ENCODE peak calls at places on chromosomes 2 and 18, in nine cellular contexts. L, D, E, H, O, Z, P, T and F are unnamed samples.

GRCh38 chr2:58992062-58992736 is 751.1 kb upstream of the FANCL start:
- DNase-seq in T (no peak), Z (no peak), P (no peak), L (no peak), D (no peak), O (no peak), H (no peak), E (no peak), F (no peak)

GRCh38 chr2:177666408-177666807 is 273.8 kb downstream of the AGPS start:
- DNase-seq in Z (no peak), E (no peak), H (no peak), O (no peak), D (no peak), P (no peak), T (no peak), L (peak; percentile 2), F (no peak)

GRCh38 chr2:19287324-19287723 is 71.1 kb downstream of the OSR1 start:
- DNase-seq in T (no peak), E (no peak), P (no peak), L (no peak), O (no peak), Z (no peak), H (no peak), D (no peak), F (no peak)

GRCh38 chr2:171225989-171226388 is 65.3 kb upstream of the TLK1 start:
- DNase-seq in E (no peak), Z (no peak), P (no peak), D (no peak), T (no peak), L (no peak), O (no peak), H (no peak), F (no peak)

GRCh38 chr2:151906633-151906998 is 78.4 kb upstream of the ARL5A start:
- DNase-seq in Z (no peak), L (no peak), O (no peak), E (no peak), H (no peak), P (no peak), D (no peak), T (no peak), F (no peak)

GRCh38 chr18:23772327-23772920 is 83.2 kb downstream of the LAMA3 start:
- DNase-seq in O (no peak), L (no peak), D (no peak), P (no peak), T (no peak), Z (no peak), H (no peak), E (no peak), F (no peak)

GRCh38 chr2:114614599-114614998 is 172.2 kb downstream of the DPP10 start:
- DNase-seq in D (no peak), Z (no peak), T (no peak), P (no peak), L (no peak), E (no peak), O (no peak), H (no peak), F (no peak)

GRCh38 chr2:85888020-85888744 is 608 bp downstream of the ST3GAL5 start:
- DNase-seq in H (peak; percentile 15), L (no peak), P (peak; percentile 56), O (peak; percentile 42), Z (peak; percentile 75), E (peak; percentile 85), D (peak; percentile 44), T (no peak), F (peak; percentile 20)

GRCh38 chr2:61045999-61046398 is 19.7 kb upstream of the SANBR start:
- DNase-seq in L (peak; percentile 32), H (no peak), D (no peak), Z (no peak), T (no peak), E (no peak), P (no peak), O (no peak), F (no peak)

GRCh38 chr2:75500633-75501032 is 60.1 kb downstream of the EVA1A start:
- DNase-seq in T (no peak), H (no peak), D (no peak), L (peak; percentile 36), E (no peak), O (no peak), P (no peak), Z (no peak), F (peak; percentile 12)

GRCh38 chr2:158619496-158619895 is 162.7 kb downstream of the PKP4 start:
- DNase-seq in E (no peak), O (no peak), L (peak; percentile 31), D (no peak), Z (no peak), T (no peak), H (no peak), P (peak; percentile 7), F (no peak)

GRCh38 chr2:25316101-25316500 is 25.6 kb downstream of the DNMT3A start:
- DNase-seq in L (no peak), E (peak; percentile 87), H (no peak), Z (no peak), T (peak; percentile 55), D (no peak), P (no peak), O (no peak), F (no peak)

GRCh38 chr2:39719317-39719716 is 53.6 kb downstream of the TMEM178A start:
- DNase-seq in H (no peak), E (no peak), L (no peak), O (peak; percentile 76), P (no peak), D (no peak), Z (no peak), T (no peak), F (no peak)

GRCh38 chr18:62723666-62724281 is 8.4 kb downstream of the PHLPP1 start:
- DNase-seq in O (peak; percentile 36), E (no peak), H (no peak), T (no peak), L (no peak), P (no peak), D (no peak), Z (no peak), F (no peak)

GRCh38 chr2:241035142-241035817 is 36.9 kb downstream of the SNED1 start:
- DNase-seq in H (peak; percentile 24), E (peak; percentile 76), T (no peak), D (no peak), L (no peak), P (peak; percentile 57), Z (peak; percentile 52), O (no peak), F (no peak)

GRCh38 chr2:121825003-121825950 is 69.8 kb downstream of the TSN start:
- DNase-seq in Z (no peak), O (no peak), P (no peak), L (no peak), H (no peak), D (no peak), T (no peak), E (no peak), F (no peak)

GRCh38 chr2:44433841-44434240 is 72.1 kb downstream of the CAMKMT start:
- DNase-seq in H (no peak), E (no peak), Z (no peak), P (peak; percentile 47), T (no peak), D (no peak), O (no peak), L (no peak), F (peak; percentile 35)

GRCh38 chr2:241199897-241200821 is 11.7 kb downstream of the ANO7 start:
- DNase-seq in E (no peak), P (no peak), Z (no peak), D (no peak), H (no peak), T (no peak), L (no peak), O (no peak), F (no peak)

DNA sequence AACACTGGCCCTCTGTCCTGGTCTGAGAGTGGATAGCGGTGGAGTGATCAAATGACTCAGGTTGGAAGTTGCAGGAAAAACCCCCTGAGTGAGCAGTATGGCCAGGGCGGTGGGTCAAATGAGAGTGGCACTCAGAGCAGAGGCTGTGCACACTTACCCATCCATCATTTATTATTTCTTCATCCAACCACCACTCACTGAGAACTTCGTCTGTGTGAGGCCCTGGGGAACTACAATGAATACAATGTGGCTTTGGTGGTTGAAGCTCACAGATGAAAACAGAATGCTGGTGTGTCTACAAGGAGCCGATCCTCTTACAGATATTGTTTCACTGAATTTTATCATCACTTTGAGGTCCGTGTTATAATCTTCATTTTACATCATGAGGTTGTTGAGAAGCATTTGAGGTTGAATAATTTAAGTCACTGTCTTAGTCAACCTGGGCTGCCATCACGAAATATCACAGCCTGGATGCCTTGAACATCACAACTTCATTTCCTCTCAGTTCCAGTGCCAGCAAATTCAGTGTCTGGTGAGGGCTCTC is 73.4 kb upstream of the ID2 start:
- DNase-seq in Z (no peak), O (no peak), T (no peak), P (no peak), D (no peak), L (no peak), E (no peak), H (no peak), F (no peak)
- H3K27ac ChIP-seq in Z (no peak overlapping the region), O (no peak overlapping the region), T (no peak overlapping the region), P (no peak overlapping the region), D (no peak overlapping the region), L (no peak overlapping the region), E (no peak overlapping the region), H (no peak overlapping the region), F (no peak overlapping the region)

DNA sequence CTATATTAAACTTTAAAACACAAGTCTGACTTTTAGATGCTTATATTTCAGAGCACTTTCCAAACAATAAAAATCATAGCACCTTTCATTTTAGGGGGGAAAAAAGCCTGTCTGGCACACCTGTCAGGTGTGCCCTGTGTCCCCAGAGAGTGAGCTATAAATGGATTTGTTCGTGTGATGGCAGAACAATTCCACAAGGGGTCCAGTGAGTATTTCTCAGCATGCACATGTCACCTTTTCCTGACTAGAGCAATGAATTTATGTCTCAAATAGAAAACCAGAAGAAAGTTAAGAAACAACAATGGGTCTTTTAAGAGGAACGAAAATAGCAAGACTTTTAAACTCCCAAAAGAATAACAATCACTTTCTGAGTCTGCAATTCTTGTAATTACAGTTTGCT is 55.9 kb downstream of the ACVR1C start:
- DNase-seq in P (no peak), E (no peak), D (no peak), L (no peak), H (no peak), Z (no peak), T (no peak), O (no peak), F (peak; percentile 24)
- TF ChIP-seq CTCF in P (peak; percentile 47), E (peak; percentile 13), D (no peak), L (no peak), H (peak; percentile 43), Z (no peak), T (no peak), O (peak; percentile 36), F (no peak)

GRCh38 chr2:239239607-239240479 is 161.0 kb downstream of the HDAC4 start:
- DNase-seq in D (peak; percentile 57), L (peak; percentile 50), Z (peak; percentile 77), H (no peak), P (peak; percentile 44), E (peak; percentile 78), T (no peak), O (peak; percentile 36), F (no peak)
- H3K27ac ChIP-seq in D (peak overlapping the region; percentile 55), L (peak overlapping the region; percentile 44), Z (peak overlapping the region; percentile 80), H (no peak overlapping the region), P (no peak overlapping the region), E (no peak overlapping the region), T (peak overlapping the region; percentile 99), O (no peak overlapping the region), F (no peak overlapping the region)

DNA sequence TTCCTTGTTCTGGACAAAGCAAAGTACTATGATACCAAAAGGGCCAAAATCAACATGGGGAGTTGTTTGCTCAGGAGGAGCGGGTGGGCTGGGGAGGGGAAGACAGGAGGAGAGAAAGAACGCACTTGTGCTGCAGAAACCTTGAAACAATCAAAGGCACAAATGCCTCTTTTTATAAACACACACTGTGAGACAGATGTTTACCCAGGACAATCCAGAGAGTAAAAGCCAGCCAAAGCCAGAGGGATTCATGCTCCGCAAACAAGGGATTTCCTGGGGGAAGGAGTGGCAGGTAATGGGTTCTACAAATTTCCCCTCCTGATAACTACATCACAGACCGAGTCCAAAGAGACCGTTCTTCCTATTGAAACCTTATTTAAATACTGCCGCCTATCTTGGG is 323.5 kb upstream of the SKOR2 start:
- DNase-seq in O (no peak), E (no peak), P (no peak), H (no peak), T (no peak), D (no peak), Z (no peak), L (no peak), F (no peak)
- TF ChIP-seq CTCF in O (no peak), E (no peak), P (no peak), H (no peak), T (no peak), D (no peak), Z (no peak), L (no peak), F (no peak)